ENCODE peak calls at places on chromosomes 4 and X, in eight cellular contexts. N is NCI-H1092; D is iris pigment epithelial cell; K is LHCN-M2; E is OCI-LY7; H is fibroblast of lung; A is EL; B is activated CD4-positive, alpha-beta T cell treated with anti-CD3 and anti-CD28 coated beads for 24 hours. J is an unnamed sample.

GRCh38 chr4:38154681-38155588 is 194.7 kb downstream of the PTTG2 start:
- DNase-seq in K (no peak), B (no peak), N (no peak), D (no peak), E (peak), H (no peak), A (no peak), J (no peak)

GRCh38 chr4:140755811-140756291 is 334 bp downstream of the TBC1D9 start:
- DNase-seq in A (peak), D (peak), E (peak), K (peak), B (no peak), H (peak), N (peak), J (no peak)

GRCh38 chr4:6198768-6199343 is 1.5 kb downstream of the JAKMIP1 start:
- DNase-seq in E (no peak), K (no peak), H (peak), D (peak), N (no peak), A (no peak), B (no peak), J (no peak)

GRCh38 chr4:129428454-129428853 is 332.5 kb downstream of the C4orf33 start:
- DNase-seq in H (no peak), N (peak), A (no peak), D (no peak), B (no peak), E (no peak), K (no peak), J (no peak)

GRCh38 chr4:87093443-87094123 is 126.8 kb downstream of the KLHL8 start:
- DNase-seq in H (peak), E (peak), N (peak), A (peak), B (no peak), D (peak), K (peak), J (peak)

GRCh38 chrX:119237526-119238035 is 1.5 kb downstream of the PGRMC1 start:
- DNase-seq in K (no peak), A (no peak), B (no peak), N (no peak), D (no peak), H (no peak), E (no peak), J (no peak)

GRCh38 chr4:182978152-182978827 is 61.1 kb upstream of the DCTD start:
- DNase-seq in N (no peak), B (no peak), K (peak), D (peak), A (peak), H (peak), E (peak), J (peak)

GRCh38 chr4:115944146-115944905 is 830.9 kb upstream of the NDST4 start:
- DNase-seq in K (no peak), B (no peak), D (no peak), E (no peak), A (no peak), H (peak), N (no peak), J (no peak)

GRCh38 chr4:27684501-27685077 is 823.9 kb downstream of the STIM2 start:
- DNase-seq in N (peak), B (no peak), K (peak), H (peak), A (peak), D (peak), E (peak), J (peak)

GRCh38 chrX:45515262-45516215 is 314.9 kb upstream of the DIPK2B start:
- DNase-seq in N (no peak), D (peak), H (peak), A (peak), E (no peak), K (peak), B (peak), J (peak)

GRCh38 chr4:91089194-91089593 is 962.0 kb downstream of the CCSER1 start:
- DNase-seq in B (no peak), E (no peak), H (no peak), A (no peak), K (no peak), N (no peak), D (no peak), J (no peak)

GRCh38 chr4:139761461-139761860 is 95.8 kb downstream of the MGST2 start:
- DNase-seq in E (peak), N (no peak), H (peak), B (no peak), A (peak), K (peak), D (peak), J (peak)

GRCh38 chrX:80511969-80512760 is 91.9 kb downstream of the TENT5D start:
- DNase-seq in H (peak), K (no peak), A (no peak), D (peak), N (no peak), E (no peak), B (no peak), J (no peak)

GRCh38 chr4:22634541-22635181 is 58.1 kb upstream of the GBA3 start:
- DNase-seq in A (no peak), H (no peak), E (no peak), B (no peak), D (no peak), N (no peak), K (no peak), J (no peak)

GRCh38 chr4:89765966-89766365 is 71.0 kb downstream of the SNCA start:
- DNase-seq in D (peak), B (no peak), K (peak), E (no peak), N (peak), H (peak), A (peak), J (peak)

GRCh38 chr4:110508827-110509446 is 33.0 kb downstream of the ENPEP start:
- DNase-seq in E (no peak), B (no peak), A (peak), H (peak), K (peak), D (peak), N (no peak), J (no peak)

GRCh38 chr4:165383757-165384156 is 4.9 kb downstream of the CPE start:
- DNase-seq in A (no peak), N (no peak), E (no peak), B (no peak), D (no peak), H (peak), K (peak), J (no peak)

GRCh38 chr4:87521757-87522374 is 7.3 kb downstream of the SPARCL1 start:
- DNase-seq in A (no peak), B (no peak), N (peak), E (no peak), D (peak), H (peak), K (peak), J (no peak)

GRCh38 chrX:15874672-15875071 is 20.1 kb upstream of the AP1S2 start:
- DNase-seq in N (no peak), B (no peak), H (no peak), K (no peak), A (no peak), D (no peak), E (no peak), J (no peak)

J was measured in brain microvascular endothelial cell.